ENCODE peak calls at places on chromosomes 2 and 18, in four cellular contexts. G is WTC11, B is HepG2, K is K562. F is an unnamed sample.

GRCh38 chr2:119871725-119872124 is 112.0 kb downstream of the PTPN4 start:
- DNase-seq in B (no peak), K (no peak), G (no peak), F (no peak)

GRCh38 chr18:26532367-26533340 is 15.7 kb downstream of the KCTD1 start:
- DNase-seq in K (no peak), G (no peak), B (no peak), F (no peak)

GRCh38 chr2:218607436-218608115 is at the start of gene PLCD4:
- DNase-seq in B (no peak), G (no peak), K (no peak), F (no peak)

GRCh38 chr18:54961016-54961423 is 1.8 kb upstream of the CCDC68 start:
- DNase-seq in K (no peak), G (no peak), B (no peak), F (no peak)

GRCh38 chr2:73984922-73985317 is 210 bp downstream of the TET3 start:
- DNase-seq in K (peak; percentile 57), B (peak; percentile 26), G (peak; percentile 47), F (peak; percentile 35)

GRCh38 chr2:106158871-106159270 is 35.2 kb downstream of the UXS1 start:
- DNase-seq in G (no peak), K (no peak), B (no peak), F (no peak)

GRCh38 chr2:204669386-204669785 is 124.1 kb downstream of the PARD3B start:
- DNase-seq in K (no peak), B (no peak), G (no peak), F (no peak)

GRCh38 chr2:64337314-64337713 is 116.6 kb upstream of the LGALSL start:
- DNase-seq in B (peak; percentile 24), K (no peak), G (no peak), F (no peak)

GRCh38 chr2:72888438-72889202 is 1.4 kb downstream of the SPR start:
- DNase-seq in B (peak; percentile 87), G (no peak), K (no peak), F (no peak)

GRCh38 chr2:30509716-30510115 is 62.7 kb downstream of the LCLAT1 start:
- DNase-seq in K (no peak), G (no peak), B (no peak), F (no peak)

GRCh38 chr2:98577313-98577712 is 31.0 kb downstream of the COA5 start:
- DNase-seq in K (no peak), B (no peak), G (no peak), F (no peak)

GRCh38 chr2:209208211-209208610 is 215.6 kb upstream of the MAP2 start:
- DNase-seq in K (peak; percentile 44), B (peak; percentile 32), G (peak; percentile 59), F (no peak)

GRCh38 chr2:186544255-186544675 is 45.6 kb upstream of the ITGAV start:
- DNase-seq in K (no peak), B (peak; percentile 93), G (no peak), F (peak; percentile 51)

GRCh38 chr2:150292807-150293206 is 194.7 kb downstream of the RND3 start:
- DNase-seq in G (no peak), K (no peak), B (no peak), F (no peak)

GRCh38 chr18:36889316-36889715 is 60.4 kb downstream of the KIAA1328 start:
- DNase-seq in K (no peak), G (no peak), B (no peak), F (no peak)

GRCh38 chr2:229083606-229084349 is 187.3 kb downstream of the PID1 start:
- DNase-seq in K (no peak), G (no peak), B (no peak), F (no peak)

GRCh38 chr2:125853626-125854025 is 802.3 kb upstream of the GYPC start:
- DNase-seq in K (no peak), B (no peak), G (no peak), F (no peak)

GRCh38 chr2:45123521-45124191 is 114.4 kb upstream of the SIX2 start:
- DNase-seq in G (no peak), B (no peak), K (no peak), F (no peak)

GRCh38 chr2:46412010-46412409 is 67.4 kb upstream of the TMEM247 start:
- DNase-seq in K (no peak), B (no peak), G (no peak), F (no peak)

GRCh38 chr2:94978917-94979316 is 46.6 kb upstream of the MAL start:
- DNase-seq in G (no peak), K (no peak), B (no peak), F (no peak)

GRCh38 chr2:161384864-161385263 is 31.2 kb upstream of the TBR1 start:
- DNase-seq in B (no peak), G (no peak), K (no peak), F (no peak)

GRCh38 chr2:53422979-53423378 is 344.6 kb upstream of the CHAC2 start:
- DNase-seq in B (peak; percentile 50), K (peak; percentile 26), G (peak; percentile 36), F (peak; percentile 48)

GRCh38 chr2:68093634-68094033 is 30.8 kb upstream of the C1D start:
- DNase-seq in K (no peak), G (no peak), B (no peak), F (no peak)

GRCh38 chr2:134479696-134480330 is 225.9 kb downstream of the MGAT5 start:
- DNase-seq in B (no peak), K (no peak), G (no peak), F (no peak)

GRCh38 chr18:78948221-78948620 is 31.4 kb upstream of the SALL3 start:
- DNase-seq in G (no peak), K (no peak), B (no peak), F (no peak)

GRCh38 chr2:238240761-238241711 is 1.2 kb upstream of the HES6 start:
- DNase-seq in K (peak; percentile 55), G (peak; percentile 89), B (no peak), F (no peak)

GRCh38 chr18:58447342-58448190 is 181.3 kb downstream of the ALPK2 start:
- DNase-seq in B (no peak), G (peak; percentile 22), K (no peak), F (no peak)

GRCh38 chr2:158788951-158789350 is 6.2 kb upstream of the DAPL1 start:
- DNase-seq in B (no peak), G (no peak), K (no peak), F (no peak)

GRCh38 chr2:219252570-219252899 is 508 bp upstream of the TUBA4B start:
- DNase-seq in K (peak; percentile 26), B (no peak), G (no peak), F (no peak)

GRCh38 chr2:60884795-60885194 is 3.4 kb downstream of the REL start:
- DNase-seq in K (peak; percentile 24), B (no peak), G (no peak), F (no peak)

GRCh38 chr2:197310940-197311485 is 433 bp upstream of the ANKRD44 start:
- DNase-seq in K (no peak), B (no peak), G (no peak), F (no peak)

GRCh38 chr2:6545336-6545735 is 320.4 kb downstream of the CMPK2 start:
- DNase-seq in G (no peak), K (no peak), B (no peak), F (no peak)

GRCh38 chr2:126797622-126798275 is 100.9 kb upstream of the TEX51 start:
- DNase-seq in B (no peak), G (no peak), K (no peak), F (no peak)

DNA sequence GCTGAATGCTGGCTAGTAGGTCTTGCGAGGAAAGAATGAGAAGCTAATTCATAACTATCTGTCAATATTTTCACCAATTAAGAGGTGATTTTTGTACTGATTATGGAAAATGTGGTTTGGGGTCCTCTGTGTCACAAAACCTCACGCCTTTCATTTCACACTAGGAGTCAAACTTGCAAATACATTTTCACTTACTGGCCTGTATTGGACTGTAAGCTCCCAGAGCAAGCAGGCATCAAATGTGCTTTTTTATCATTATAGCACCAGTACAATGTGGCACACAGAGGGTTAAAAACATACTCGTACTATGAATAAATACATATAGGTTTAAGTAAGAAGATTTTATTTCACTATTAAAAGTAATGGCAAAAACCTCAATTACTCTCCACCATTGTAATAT is 56.8 kb downstream of the ABCB11 start:
- DNase-seq in B (no peak), K (no peak), G (no peak), F (no peak)
- TF ChIP-seq ESRRA in B (no peak), K (no peak), G (no peak), F (no peak)

DNA sequence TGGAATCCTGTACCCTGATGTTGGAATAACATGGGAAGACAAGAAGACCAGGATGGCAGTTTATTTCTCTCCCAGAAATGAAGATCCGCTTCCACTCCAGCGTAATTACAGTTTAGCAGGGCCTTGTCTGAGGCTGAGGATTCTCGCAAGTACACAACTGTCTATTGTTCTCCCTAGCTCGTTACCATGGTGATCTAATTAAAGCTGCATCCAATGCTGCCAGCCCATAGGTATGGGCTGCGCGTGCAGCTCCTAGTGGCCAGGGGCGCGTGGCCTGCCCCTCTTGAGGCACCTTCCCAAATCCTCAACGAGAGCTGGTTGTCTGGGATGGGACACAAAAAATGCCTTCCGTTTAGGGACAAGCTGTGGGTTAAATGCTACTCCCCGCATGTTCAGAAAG is 344.9 kb downstream of the CYRIA start:
- DNase-seq in G (no peak), B (no peak), K (no peak), F (no peak)
- TF ChIP-seq HMGXB4 in G (no peak), B (no peak), K (no peak), F (no peak)

GRCh38 chr2:37472959-37473358 is 128.5 kb downstream of the QPCT start:
- DNase-seq in K (no peak), G (no peak), B (no peak), F (no peak)
- TF ChIP-seq ESRRA in K (no peak), G (no peak), B (no peak), F (no peak)

GRCh38 chr2:128446866-128447537 is 128.3 kb upstream of the HS6ST1 start:
- DNase-seq in K (no peak), G (no peak), B (no peak), F (no peak)
- TF ChIP-seq HMGXB4 in K (no peak), G (no peak), B (no peak), F (no peak)

DNA sequence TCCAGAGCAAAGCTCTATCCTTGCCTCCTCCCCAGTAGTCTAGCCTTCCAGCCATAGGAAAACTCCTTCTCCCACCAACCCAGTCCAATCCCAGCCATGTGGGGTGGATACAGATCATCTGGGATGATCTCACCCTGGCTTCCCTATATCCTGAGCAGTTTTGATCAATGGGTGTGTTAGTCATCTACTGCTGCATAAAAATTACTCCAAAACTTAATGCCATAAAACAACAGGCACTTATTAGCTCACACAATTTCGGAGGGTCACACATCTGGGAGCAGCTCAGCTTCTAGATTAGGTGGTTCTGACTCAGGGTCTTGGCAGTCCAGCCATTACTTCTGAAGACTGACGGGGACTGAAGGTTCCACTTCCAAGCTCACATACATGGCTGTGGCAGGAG is 190.4 kb downstream of the SPP2 start:
- DNase-seq in B (no peak), G (no peak), K (no peak), F (no peak)
- TF ChIP-seq ESRRA in B (no peak), G (no peak), K (no peak), F (no peak)

DNA sequence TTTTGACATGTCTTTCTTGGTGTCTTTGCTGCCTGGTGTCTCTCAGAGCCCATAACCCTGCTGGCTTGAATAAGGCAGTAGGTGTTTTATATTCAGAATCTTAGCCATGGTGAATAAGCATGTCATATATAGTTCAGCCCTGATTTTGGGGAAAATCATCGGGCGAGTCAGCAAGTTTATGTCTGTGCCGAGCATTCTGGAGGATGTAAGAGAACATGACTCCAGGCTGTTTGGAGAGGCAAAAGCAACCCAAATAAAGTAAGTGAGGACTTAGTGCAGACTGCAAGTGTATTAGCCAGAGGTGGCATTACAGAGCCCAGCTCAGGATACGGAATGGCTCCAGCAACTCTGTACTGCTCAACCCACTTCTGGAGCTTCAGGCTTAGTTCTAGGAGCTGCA is 50.3 kb downstream of the TCF7L1 start:
- DNase-seq in K (no peak), B (no peak), G (no peak), F (no peak)
- TF ChIP-seq HMGXB4 in K (no peak), B (no peak), G (no peak), F (no peak)

GRCh38 chr2:33577660-33578059 is 21.4 kb downstream of the FAM98A start:
- DNase-seq in G (no peak), K (no peak), B (no peak), F (no peak)
- TF ChIP-seq ESRRA in G (no peak), K (no peak), B (no peak), F (no peak)